ENCODE peak calls at places on chromosomes 13 and 19, in six cellular contexts. U is gastrocnemius medialis, F is endothelial cell of umbilical vein, A is uterus, J is breast epithelium, D is heart left ventricle. G is an unnamed sample. For H3K4me1, the result is how much of the 10 kb centered on the place peaks cover.

GRCh38 chr19:44687898-44688297 is 11.1 kb upstream of the CEACAM16 start:
- DNase-seq in U (no peak), F (no peak), A (no peak), J (no peak), D (no peak), G (no peak)

GRCh38 chr13:99045396-99045795 is 67.5 kb upstream of the DOCK9 start:
- DNase-seq in U (no peak), F (no peak), A (no peak), J (no peak), D (no peak), G (no peak)

GRCh38 chr13:28423010-28423409 is 71.9 kb downstream of the FLT1 start:
- DNase-seq in U (peak), F (no peak), A (no peak), J (no peak), D (peak), G (no peak)

GRCh38 chr19:17933414-17934129 is 757 bp downstream of the CCDC124 start:
- DNase-seq in U (no peak), F (no peak), A (no peak), J (no peak), D (no peak), G (no peak)

GRCh38 chr19:7074705-7075282 is 5.3 kb downstream of the ZNF557 start:
- DNase-seq in U (no peak), F (no peak), A (no peak), J (no peak), D (no peak), G (no peak)

GRCh38 chr13:79626924-79627323 is 146.0 kb downstream of the NDFIP2 start:
- DNase-seq in U (no peak), F (no peak), A (no peak), J (no peak), D (no peak), G (no peak)

GRCh38 chr13:64912141-64912540 is 2318.0 kb downstream of the PCDH9 start:
- DNase-seq in U (no peak), F (peak), A (no peak), J (no peak), D (no peak), G (no peak)

GRCh38 chr13:85068231-85068630 is 731.0 kb downstream of the SLITRK6 start:
- DNase-seq in U (no peak), F (no peak), A (no peak), J (no peak), D (no peak), G (no peak)

GRCh38 chr13:23433171-23434153 is at the start of gene SACS:
- DNase-seq in U (peak), F (peak), A (no peak), J (no peak), D (no peak), G (no peak)

GRCh38 chr19:33627526-33627925 is 5.8 kb downstream of the CHST8 start:
- DNase-seq in U (no peak), F (no peak), A (no peak), J (no peak), D (no peak), G (no peak)

GRCh38 chr19:11194657-11195056 is 2.7 kb downstream of the KANK2 start:
- DNase-seq in U (no peak), F (no peak), A (no peak), J (no peak), D (no peak), G (no peak)

GRCh38 chr13:47672982-47673670 is 327.9 kb downstream of the SUCLA2 start:
- DNase-seq in U (peak), F (no peak), A (no peak), J (no peak), D (peak), G (no peak)

GRCh38 chr19:54209748-54210494 is 9.3 kb downstream of the RPS9 start:
- DNase-seq in U (peak), F (peak), A (peak), J (peak), D (peak), G (no peak)

GRCh38 chr19:18438331-18439024 is 545 bp upstream of the ISYNA1 start:
- DNase-seq in U (no peak), F (peak), A (peak), J (no peak), D (peak), G (no peak)

GRCh38 chr13:106533940-106534843 is 1.3 kb downstream of the EFNB2 start:
- DNase-seq in U (peak), F (peak), A (peak), J (no peak), D (peak), G (peak)

GRCh38 chr13:111526922-111527321 is 206.5 kb downstream of the TEX29 start:
- DNase-seq in U (no peak), F (no peak), A (no peak), J (no peak), D (no peak), G (peak)

GRCh38 chr13:64446372-64446771 is 2783.8 kb downstream of the PCDH9 start:
- DNase-seq in U (no peak), F (no peak), A (no peak), J (no peak), D (no peak), G (no peak)

GRCh38 chr13:77325371-77325941 is 1.4 kb downstream of the MYCBP2 start:
- DNase-seq in U (no peak), F (peak), A (no peak), J (no peak), D (no peak), G (no peak)

GRCh38 chr19:47491358-47492136 is 7.5 kb upstream of the KPTN start:
- DNase-seq in U (no peak), F (no peak), A (no peak), J (no peak), D (no peak), G (no peak)

GRCh38 chr19:49438261-49438660 is 3.1 kb downstream of the SLC17A7 start:
- DNase-seq in U (no peak), F (no peak), A (no peak), J (no peak), D (no peak), G (no peak)

GRCh38 chr13:59906413-59907027 is 257.2 kb downstream of the DIAPH3 start:
- DNase-seq in U (no peak), F (peak), A (no peak), J (no peak), D (no peak), G (no peak)

GRCh38 chr13:45518525-45519235 is 53.9 kb downstream of the COG3 start:
- DNase-seq in U (no peak), F (peak), A (no peak), J (no peak), D (no peak), G (no peak)

GRCh38 chr19:6312018-6312417 is 21.4 kb downstream of the ACER1 start:
- DNase-seq in U (no peak), F (no peak), A (no peak), J (no peak), D (no peak), G (no peak)

GRCh38 chr13:90919153-90919552 is 428.3 kb upstream of the MIR17HG start:
- DNase-seq in U (no peak), F (no peak), A (no peak), J (no peak), D (no peak), G (no peak)

GRCh38 chr19:42275103-42275502 is 6.1 kb downstream of the CIC start:
- DNase-seq in U (no peak), F (no peak), A (no peak), J (no peak), D (no peak), G (no peak)

GRCh38 chr13:23718916-23719470 is 148.8 kb downstream of the TNFRSF19 start:
- DNase-seq in U (no peak), F (no peak), A (no peak), J (no peak), D (no peak), G (no peak)

GRCh38 chr19:10797078-10797477 is 38.9 kb downstream of the TMED1 start:
- DNase-seq in U (no peak), F (no peak), A (no peak), J (no peak), D (no peak), G (no peak)

GRCh38 chr13:106629068-106629712 is 61.3 kb upstream of the ARGLU1 start:
- DNase-seq in U (no peak), F (no peak), A (no peak), J (no peak), D (no peak), G (no peak)

GRCh38 chr19:3403489-3404323 is 37.3 kb downstream of the NFIC start:
- DNase-seq in U (peak), F (peak), A (peak), J (peak), D (peak), G (peak)

GRCh38 chr19:28292822-28293500 is 920.0 kb downstream of the UQCRFS1 start:
- DNase-seq in U (no peak), F (peak), A (no peak), J (no peak), D (no peak), G (no peak)

GRCh38 chr13:24922390-24923304 is 158.7 kb downstream of the RNF17 start:
- DNase-seq in U (peak), F (peak), A (peak), J (peak), D (peak), G (peak)
- TF ChIP-seq POLR2A in U (peak), F (peak), A (peak), J (no peak), D (peak), G (no peak)

GRCh38 chr13:110446570-110446880 is 115.0 kb downstream of the RAB20 start:
- DNase-seq in U (no peak), F (no peak), A (no peak), J (no peak), D (no peak), G (no peak)
- H3K27ac ChIP-seq in U (no peak), F (no peak), A (no peak), J (peak), D (no peak), G (no peak)

GRCh38 chr19:34669305-34669704 is 7.7 kb downstream of the SCGB2B2 start:
- DNase-seq in U (no peak), F (no peak), A (no peak), J (peak), D (no peak), G (no peak)
- H3K4me1 ChIP-seq in U (under half), F (under half), A (under half), J (under half), D (under half), G (under half)

DNA sequence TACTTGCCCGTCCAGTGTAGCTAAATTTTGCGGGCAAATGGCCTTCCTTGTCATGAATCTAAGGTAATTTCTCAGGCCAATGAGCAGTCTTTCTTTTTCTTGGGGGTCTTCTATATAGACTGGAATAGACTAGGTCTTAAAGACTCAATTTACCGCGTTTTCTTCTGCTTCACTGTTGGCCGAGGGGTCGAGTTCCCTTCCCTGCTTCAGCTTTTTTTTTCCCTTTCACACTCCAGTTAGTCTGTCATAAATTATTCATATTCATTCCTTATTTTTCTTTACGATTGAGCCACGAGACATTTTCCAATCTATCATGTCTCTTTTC is 276 bp downstream of the ALG11 start:
- DNase-seq in U (no peak), F (no peak), A (no peak), J (no peak), D (no peak), G (no peak)
- TF ChIP-seq POLR2A in U (no peak), F (no peak), A (no peak), J (no peak), D (no peak), G (no peak)

DNA sequence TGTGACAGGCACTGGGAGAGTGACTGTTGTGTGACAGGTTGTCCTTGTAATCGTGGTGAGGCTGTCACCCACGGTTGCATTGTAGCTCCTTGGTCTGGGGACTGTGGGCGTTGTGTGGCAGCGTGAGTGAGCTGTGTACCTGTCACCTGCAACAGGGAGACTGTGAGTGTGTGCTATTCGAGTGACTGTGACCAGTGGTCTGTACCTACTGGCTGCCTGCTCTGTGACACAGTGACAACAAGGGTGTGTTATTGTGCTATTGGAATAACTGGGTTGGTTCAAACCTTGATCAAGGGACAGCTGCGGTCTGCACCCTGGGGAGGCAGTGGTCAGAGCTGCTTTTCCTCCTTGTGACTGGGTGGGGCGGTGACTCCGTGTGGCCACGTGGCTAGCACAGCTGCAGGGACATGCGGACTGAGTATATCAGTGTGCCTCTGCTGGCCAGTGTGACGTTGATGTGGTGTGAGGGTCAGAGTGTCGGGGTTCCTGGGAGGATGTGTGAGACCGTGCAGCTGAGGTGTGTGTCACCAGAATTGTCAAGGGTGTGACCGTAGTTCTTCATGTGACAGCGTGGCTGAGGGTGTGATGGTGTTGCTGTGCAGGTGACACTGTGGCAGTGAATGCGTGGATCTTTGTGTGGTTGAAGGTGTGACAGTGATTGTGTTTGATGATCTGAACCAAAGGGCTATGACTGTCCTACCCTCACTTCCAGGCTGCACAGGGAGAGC is 10.1 kb upstream of the NFIX start:
- DNase-seq in U (peak), F (no peak), A (no peak), J (no peak), D (peak), G (peak)
- H3K27ac ChIP-seq in U (peak), F (no peak), A (no peak), J (peak), D (no peak), G (no peak)

GRCh38 chr13:113545455-113545930 is 39.1 kb upstream of the TFDP1 start:
- DNase-seq in U (no peak), F (peak), A (no peak), J (peak), D (no peak), G (no peak)
- H3K4me1 ChIP-seq in U (under half), F (under half), A (under half), J (under half), D (under half), G (under half)